ENCODE peak calls at places on chromosomes 13 and 19, in nine cellular contexts. E is GM12864; A is H9; T is dorsolateral prefrontal cortex; D is left ventricle myocardium inferior; C is stimulated activated CD8-positive, alpha-beta memory T cell treated with anti-CD3 and anti-CD28 coated beads, Interleukin-15, amount 100 ng/mL, for 4 hours; K is cardiac muscle cell; X is A549; Q is IMR-90. Y is an unnamed sample.

GRCh38 chr19:45472557-45473365 is 5.0 kb downstream of the FOSB start:
- DNase-seq in E (no peak), A (no peak), T (no peak), D (no peak), C (no peak), K (no peak), X (no peak), Q (no peak), Y (no peak)

GRCh38 chr19:17988161-17988560 is 19.8 kb upstream of the ARRDC2 start:
- DNase-seq in E (no peak), A (no peak), T (no peak), D (no peak), C (no peak), K (no peak), X (no peak), Q (no peak), Y (no peak)

GRCh38 chr13:103190841-103191240 is 124.6 kb upstream of the SLC10A2 start:
- DNase-seq in E (no peak), A (no peak), T (no peak), D (no peak), C (no peak), K (no peak), X (no peak), Q (no peak), Y (no peak)

GRCh38 chr13:46303743-46304385 is 83.2 kb downstream of the RUBCNL start:
- DNase-seq in E (no peak), A (no peak), T (no peak), D (no peak), C (no peak), K (no peak), X (no peak), Q (no peak), Y (no peak)

GRCh38 chr19:3599776-3600183 is 6.9 kb downstream of the TBXA2R start:
- DNase-seq in E (no peak), A (peak), T (no peak), D (no peak), C (no peak), K (no peak), X (no peak), Q (no peak), Y (no peak)

GRCh38 chr19:17496337-17496997 is 15.0 kb upstream of the PGLS start:
- DNase-seq in E (peak), A (peak), T (no peak), D (peak), C (peak), K (peak), X (peak), Q (peak), Y (peak)

GRCh38 chr19:16197188-16197621 is 506 bp upstream of the AP1M1 start:
- DNase-seq in E (no peak), A (no peak), T (no peak), D (no peak), C (no peak), K (no peak), X (no peak), Q (peak), Y (no peak)

GRCh38 chr19:40366697-40367561 is 18.4 kb downstream of the PLD3 start:
- DNase-seq in E (no peak), A (peak), T (peak), D (no peak), C (no peak), K (peak), X (peak), Q (peak), Y (no peak)

GRCh38 chr19:42129399-42130253 is 2.6 kb downstream of the POU2F2 start:
- DNase-seq in E (peak), A (no peak), T (no peak), D (peak), C (no peak), K (no peak), X (no peak), Q (peak), Y (no peak)

GRCh38 chr19:7500811-7501450 is 12.1 kb upstream of the PEX11G start:
- DNase-seq in E (no peak), A (peak), T (peak), D (no peak), C (no peak), K (peak), X (peak), Q (peak), Y (peak)

GRCh38 chr19:15631817-15632216 is 8.9 kb upstream of the CYP4F3 start:
- DNase-seq in E (no peak), A (peak), T (no peak), D (no peak), C (no peak), K (no peak), X (no peak), Q (no peak), Y (no peak)

GRCh38 chr13:41186481-41186880 is 7.9 kb downstream of the KBTBD7 start:
- DNase-seq in E (no peak), A (no peak), T (no peak), D (no peak), C (no peak), K (no peak), X (no peak), Q (no peak), Y (no peak)

GRCh38 chr19:18044825-18045304 is 36.9 kb downstream of the ARRDC2 start:
- DNase-seq in E (peak), A (peak), T (peak), D (peak), C (peak), K (no peak), X (peak), Q (peak), Y (peak)

GRCh38 chr19:23557381-23557780 is 129.6 kb downstream of the ZNF675 start:
- DNase-seq in E (no peak), A (no peak), T (no peak), D (no peak), C (no peak), K (no peak), X (no peak), Q (no peak), Y (no peak)

GRCh38 chr19:16957151-16957662 is 68.4 kb downstream of the F2RL3 start:
- DNase-seq in E (no peak), A (no peak), T (no peak), D (no peak), C (no peak), K (no peak), X (no peak), Q (no peak), Y (no peak)

GRCh38 chr13:40187836-40188591 is 478.4 kb downstream of the FOXO1 start:
- DNase-seq in E (no peak), A (peak), T (no peak), D (no peak), C (no peak), K (no peak), X (no peak), Q (no peak), Y (no peak)

GRCh38 chr13:67366533-67366932 is 136.4 kb upstream of the PCDH9 start:
- DNase-seq in E (no peak), A (no peak), T (no peak), D (no peak), C (no peak), K (no peak), X (peak), Q (peak), Y (no peak)

GRCh38 chr13:20528451-20528850 is 2.8 kb upstream of the CRYL1 start:
- DNase-seq in E (no peak), A (no peak), T (no peak), D (no peak), C (no peak), K (no peak), X (no peak), Q (no peak), Y (no peak)

GRCh38 chr19:17725422-17726078 is 6.3 kb downstream of the MAP1S start:
- DNase-seq in E (no peak), A (peak), T (no peak), D (no peak), C (no peak), K (no peak), X (no peak), Q (no peak), Y (no peak)

GRCh38 chr19:1503089-1503924 is 9.5 kb downstream of the ADAMTSL5 start:
- DNase-seq in E (no peak), A (peak), T (no peak), D (no peak), C (peak), K (peak), X (peak), Q (peak), Y (no peak)

GRCh38 chr13:93624371-93624777 is 397.8 kb downstream of the GPC6 start:
- DNase-seq in E (no peak), A (no peak), T (no peak), D (no peak), C (no peak), K (no peak), X (no peak), Q (no peak), Y (no peak)

GRCh38 chr13:113110048-113110851 is 4.7 kb downstream of the F7 start:
- DNase-seq in E (no peak), A (no peak), T (peak), D (no peak), C (peak), K (no peak), X (no peak), Q (no peak), Y (no peak)

Y was measured in NCI-H2029.